ENCODE peak calls at places on chromosome 7, in five cellular contexts. Y is stimulated activated naive CD8-positive, alpha-beta T cell treated with anti-CD3 and anti-CD28 coated beads, Interleukin-15, amount 100 ng/mL, for 72 hours; P is activated T-cell treated with anti-CD3 and anti-CD28 coated beads for 48 hours; N is upper lobe of right lung; L is lung microvascular endothelial cell. D is an unnamed sample.

GRCh38 chr7:33716581-33717477 is 188.5 kb upstream of the BMPER start:
- DNase-seq in Y (no peak), P (no peak), N (no peak), L (peak), D (no peak)

GRCh38 chr7:22725585-22725984 is 1.4 kb upstream of the IL6 start:
- DNase-seq in Y (no peak), P (no peak), N (no peak), L (no peak), D (no peak)

GRCh38 chr7:46776790-46777189 is 805.1 kb downstream of the TNS3 start:
- DNase-seq in Y (no peak), P (no peak), N (no peak), L (peak), D (no peak)

GRCh38 chr7:91285966-91286365 is 21.7 kb downstream of the FZD1 start:
- DNase-seq in Y (no peak), P (no peak), N (no peak), L (no peak), D (no peak)

GRCh38 chr7:116952640-116953371 is 495 bp upstream of the ST7 start:
- DNase-seq in Y (no peak), P (no peak), N (peak), L (peak), D (peak)

GRCh38 chr7:157016352-157017041 is 6.0 kb upstream of the MNX1 start:
- DNase-seq in Y (peak), P (no peak), N (peak), L (no peak), D (no peak)

GRCh38 chr7:1746491-1746975 is 76.5 kb downstream of the ELFN1 start:
- DNase-seq in Y (no peak), P (no peak), N (no peak), L (no peak), D (no peak)

GRCh38 chr7:140009735-140010134 is 53.0 kb downstream of the PARP12 start:
- DNase-seq in Y (no peak), P (no peak), N (peak), L (no peak), D (peak)

GRCh38 chr7:134761206-134761786 is 18.1 kb upstream of the CALD1 start:
- DNase-seq in Y (no peak), P (no peak), N (no peak), L (no peak), D (no peak)

GRCh38 chr7:75948179-75948578 is 33.2 kb downstream of the POR start:
- DNase-seq in Y (no peak), P (no peak), N (no peak), L (no peak), D (no peak)

GRCh38 chr7:126574276-126574675 is 678.5 kb downstream of the GRM8 start:
- DNase-seq in Y (no peak), P (no peak), N (no peak), L (no peak), D (no peak)

GRCh38 chr7:134356421-134356936 is 39.7 kb upstream of the SLC35B4 start:
- DNase-seq in Y (no peak), P (no peak), N (no peak), L (no peak), D (no peak)

GRCh38 chr7:86814980-86815379 is 171.3 kb downstream of the GRM3 start:
- DNase-seq in Y (no peak), P (no peak), N (no peak), L (peak), D (no peak)

GRCh38 chr7:70647801-70648491 is 484.0 kb upstream of the GALNT17 start:
- DNase-seq in Y (peak), P (peak), N (no peak), L (no peak), D (no peak)